ENCODE peak calls at places on chromosomes 5 and 9, in five cellular contexts. One of them, this sample, is unnamed. For H3K9me3, the result is how much of the 10 kb centered on the place peaks cover.

GRCh38 chr5:144416196-144416595 is 245.5 kb downstream of the KCTD16 start:
- DNase-seq in mesenchymal stem cell: no peak
- DNase-seq in IMR-90: no peak
- DNase-seq in H1: no peak
- DNase-seq in neuronal stem cell: no peak
- DNase-seq in this sample: no peak

GRCh38 chr9:37972346-37972745 is 68.4 kb upstream of the SLC25A51 start:
- DNase-seq in H1: no peak
- DNase-seq in mesenchymal stem cell: no peak
- DNase-seq in IMR-90: peak
- DNase-seq in neuronal stem cell: no peak
- DNase-seq in this sample: no peak

GRCh38 chr9:114006155-114006550 is 71.9 kb downstream of the AMBP start:
- DNase-seq in neuronal stem cell: no peak
- DNase-seq in H1: peak
- DNase-seq in IMR-90: no peak
- DNase-seq in mesenchymal stem cell: no peak
- DNase-seq in this sample: peak

GRCh38 chr9:87086111-87086510 is 138.8 kb upstream of the GAS1 start:
- DNase-seq in mesenchymal stem cell: no peak
- DNase-seq in IMR-90: no peak
- DNase-seq in H1: no peak
- DNase-seq in neuronal stem cell: no peak
- DNase-seq in this sample: no peak

GRCh38 chr9:126495411-126496180 is 118.1 kb upstream of the LMX1B start:
- DNase-seq in IMR-90: no peak
- DNase-seq in mesenchymal stem cell: no peak
- DNase-seq in neuronal stem cell: no peak
- DNase-seq in H1: no peak
- DNase-seq in this sample: no peak

GRCh38 chr5:42951847-42952411 is 88.2 kb downstream of the ANXA2R start:
- DNase-seq in mesenchymal stem cell: no peak
- DNase-seq in H1: no peak
- DNase-seq in neuronal stem cell: no peak
- DNase-seq in IMR-90: peak
- DNase-seq in this sample: no peak

GRCh38 chr5:35218981-35219380 is 11.3 kb downstream of the PRLR start:
- DNase-seq in H1: no peak
- DNase-seq in IMR-90: no peak
- DNase-seq in neuronal stem cell: no peak
- DNase-seq in mesenchymal stem cell: no peak
- DNase-seq in this sample: no peak

GRCh38 chr5:154858972-154859950 is 834 bp downstream of the CNOT8 start:
- DNase-seq in IMR-90: no peak
- DNase-seq in mesenchymal stem cell: peak
- DNase-seq in neuronal stem cell: peak
- DNase-seq in H1: no peak
- DNase-seq in this sample: no peak

GRCh38 chr5:157821822-157822622 is 36.9 kb downstream of the CLINT1 start:
- DNase-seq in neuronal stem cell: no peak
- DNase-seq in H1: no peak
- DNase-seq in mesenchymal stem cell: peak
- DNase-seq in IMR-90: peak
- DNase-seq in this sample: no peak

GRCh38 chr9:127347831-127348699 is 48.9 kb upstream of the SLC2A8 start:
- DNase-seq in neuronal stem cell: no peak
- DNase-seq in IMR-90: peak
- DNase-seq in mesenchymal stem cell: peak
- DNase-seq in H1: no peak
- DNase-seq in this sample: no peak

GRCh38 chr9:124939944-124940343 is 939 bp downstream of the GOLGA1 start:
- DNase-seq in neuronal stem cell: no peak
- DNase-seq in IMR-90: no peak
- DNase-seq in mesenchymal stem cell: no peak
- DNase-seq in H1: no peak
- DNase-seq in this sample: no peak

GRCh38 chr9:22136446-22137140 is 127.5 kb upstream of the CDKN2B start:
- DNase-seq in mesenchymal stem cell: peak
- DNase-seq in IMR-90: peak
- DNase-seq in neuronal stem cell: no peak
- DNase-seq in H1: no peak
- DNase-seq in this sample: no peak

GRCh38 chr5:148443998-148444397 is 60.2 kb downstream of the FBXO38 start:
- DNase-seq in mesenchymal stem cell: peak
- DNase-seq in IMR-90: peak
- DNase-seq in neuronal stem cell: peak
- DNase-seq in H1: no peak
- DNase-seq in this sample: no peak

GRCh38 chr9:93038918-93039317 is 19.6 kb upstream of the SUSD3 start:
- DNase-seq in neuronal stem cell: no peak
- DNase-seq in H1: no peak
- DNase-seq in IMR-90: no peak
- DNase-seq in mesenchymal stem cell: no peak
- DNase-seq in this sample: no peak

GRCh38 chr5:16061163-16061562 is 118.4 kb downstream of the MARCHF11 start:
- DNase-seq in mesenchymal stem cell: no peak
- DNase-seq in H1: no peak
- DNase-seq in neuronal stem cell: peak
- DNase-seq in IMR-90: no peak
- DNase-seq in this sample: no peak

GRCh38 chr5:67648201-67648671 is 451.6 kb upstream of the CD180 start:
- DNase-seq in mesenchymal stem cell: no peak
- DNase-seq in IMR-90: no peak
- DNase-seq in H1: no peak
- DNase-seq in neuronal stem cell: no peak
- DNase-seq in this sample: no peak

GRCh38 chr5:378301-378891 is 56.9 kb downstream of the AHRR start:
- DNase-seq in IMR-90: peak
- DNase-seq in mesenchymal stem cell: peak
- DNase-seq in neuronal stem cell: no peak
- DNase-seq in H1: peak
- DNase-seq in this sample: peak

GRCh38 chr5:112418412-112419049 is 546 bp downstream of the EPB41L4A start:
- DNase-seq in IMR-90: no peak
- DNase-seq in mesenchymal stem cell: peak
- DNase-seq in neuronal stem cell: peak
- DNase-seq in H1: no peak
- DNase-seq in this sample: peak

GRCh38 chr5:15547440-15547839 is 47.5 kb downstream of the FBXL7 start:
- DNase-seq in mesenchymal stem cell: no peak
- DNase-seq in IMR-90: no peak
- DNase-seq in neuronal stem cell: no peak
- DNase-seq in H1: no peak
- DNase-seq in this sample: no peak

GRCh38 chr5:155193018-155193417 is 179.5 kb downstream of the KIF4B start:
- DNase-seq in mesenchymal stem cell: no peak
- DNase-seq in IMR-90: no peak
- DNase-seq in neuronal stem cell: no peak
- DNase-seq in H1: no peak
- DNase-seq in this sample: peak

GRCh38 chr5:139014726-139015125 is 139.6 kb upstream of the LRRTM2 start:
- DNase-seq in IMR-90: peak
- DNase-seq in mesenchymal stem cell: peak
- DNase-seq in neuronal stem cell: no peak
- DNase-seq in H1: no peak
- DNase-seq in this sample: no peak

GRCh38 chr9:93061791-93062299 is 3.3 kb downstream of the SUSD3 start:
- DNase-seq in neuronal stem cell: no peak
- DNase-seq in H1: peak
- DNase-seq in IMR-90: no peak
- DNase-seq in mesenchymal stem cell: no peak
- DNase-seq in this sample: peak

GRCh38 chr9:35814106-35814840 is 569 bp downstream of the HINT2 start:
- DNase-seq in H1: no peak
- DNase-seq in mesenchymal stem cell: peak
- DNase-seq in IMR-90: peak
- DNase-seq in neuronal stem cell: peak
- DNase-seq in this sample: peak

GRCh38 chr9:36739538-36740116 is 166.9 kb downstream of the MELK start:
- DNase-seq in IMR-90: no peak
- DNase-seq in mesenchymal stem cell: no peak
- DNase-seq in H1: no peak
- DNase-seq in neuronal stem cell: no peak
- DNase-seq in this sample: no peak

GRCh38 chr9:133777871-133778270 is 39.7 kb upstream of the SARDH start:
- DNase-seq in H1: no peak
- DNase-seq in mesenchymal stem cell: no peak
- DNase-seq in IMR-90: no peak
- DNase-seq in neuronal stem cell: no peak
- DNase-seq in this sample: no peak

GRCh38 chr5:14066326-14066725 is 76.8 kb upstream of the TRIO start:
- DNase-seq in H1: no peak
- DNase-seq in mesenchymal stem cell: no peak
- DNase-seq in neuronal stem cell: no peak
- DNase-seq in IMR-90: no peak
- DNase-seq in this sample: no peak

GRCh38 chr5:68229416-68229815 is 13.9 kb downstream of the PIK3R1 start:
- DNase-seq in IMR-90: no peak
- DNase-seq in mesenchymal stem cell: no peak
- DNase-seq in H1: no peak
- DNase-seq in neuronal stem cell: no peak
- DNase-seq in this sample: no peak

GRCh38 chr5:141343242-141343952 is at the start of gene PCDHGA3:
- DNase-seq in neuronal stem cell: no peak
- DNase-seq in mesenchymal stem cell: no peak
- DNase-seq in IMR-90: peak
- DNase-seq in H1: no peak
- DNase-seq in this sample: no peak

GRCh38 chr9:68462004-68462775 is 78.5 kb downstream of the TMEM252 start:
- DNase-seq in H1: no peak
- DNase-seq in IMR-90: no peak
- DNase-seq in neuronal stem cell: peak
- DNase-seq in mesenchymal stem cell: no peak
- DNase-seq in this sample: no peak

GRCh38 chr5:168073991-168074800 is 217.2 kb upstream of the WWC1 start:
- DNase-seq in H1: no peak
- DNase-seq in neuronal stem cell: no peak
- DNase-seq in IMR-90: no peak
- DNase-seq in mesenchymal stem cell: no peak
- DNase-seq in this sample: no peak

GRCh38 chr9:129109952-129110739 is 447 bp downstream of the CRAT start:
- DNase-seq in IMR-90: peak
- DNase-seq in H1: peak
- DNase-seq in mesenchymal stem cell: peak
- DNase-seq in neuronal stem cell: peak
- DNase-seq in this sample: no peak
- H3K18ac ChIP-seq in IMR-90: peak
- H3K18ac ChIP-seq in H1: no peak
- H3K18ac ChIP-seq in mesenchymal stem cell: peak
- H3K18ac ChIP-seq in neuronal stem cell: peak
- H3K18ac ChIP-seq in this sample: no peak

GRCh38 chr9:34456746-34457145 is 1.6 kb downstream of the FAM219A start:
- DNase-seq in IMR-90: no peak
- DNase-seq in mesenchymal stem cell: no peak
- DNase-seq in neuronal stem cell: no peak
- DNase-seq in H1: no peak
- DNase-seq in this sample: no peak
- H4K8ac ChIP-seq in IMR-90: peak
- H4K8ac ChIP-seq in mesenchymal stem cell: peak
- H4K8ac ChIP-seq in neuronal stem cell: no peak
- H4K8ac ChIP-seq in H1: peak
- H4K8ac ChIP-seq in this sample: no peak

DNA sequence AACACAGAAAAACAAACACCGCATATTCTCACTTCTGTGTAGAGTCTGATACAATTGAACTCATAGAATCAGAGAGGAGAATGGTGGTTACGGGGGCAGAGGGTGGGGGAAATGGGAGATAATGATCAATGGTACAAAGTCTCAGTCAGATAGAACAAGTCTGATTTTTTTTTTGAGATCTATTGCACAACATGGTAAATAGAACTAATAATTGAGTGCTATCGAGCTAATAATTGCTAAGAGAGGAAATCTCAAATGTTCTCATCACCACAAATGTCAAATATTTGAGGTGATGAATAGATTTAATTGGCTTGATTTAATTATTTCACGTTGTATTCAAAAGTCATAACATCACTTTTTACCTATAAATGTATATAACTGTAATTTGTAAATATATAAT is 121.0 kb upstream of the SPIN1 start:
- DNase-seq in mesenchymal stem cell: no peak
- DNase-seq in H1: no peak
- DNase-seq in neuronal stem cell: no peak
- DNase-seq in IMR-90: no peak
- DNase-seq in this sample: no peak
- H3K9me3 ChIP-seq in mesenchymal stem cell: under half
- H3K9me3 ChIP-seq in H1: under half
- H3K9me3 ChIP-seq in neuronal stem cell: under half
- H3K9me3 ChIP-seq in IMR-90: under half
- H3K9me3 ChIP-seq in this sample: under half

DNA sequence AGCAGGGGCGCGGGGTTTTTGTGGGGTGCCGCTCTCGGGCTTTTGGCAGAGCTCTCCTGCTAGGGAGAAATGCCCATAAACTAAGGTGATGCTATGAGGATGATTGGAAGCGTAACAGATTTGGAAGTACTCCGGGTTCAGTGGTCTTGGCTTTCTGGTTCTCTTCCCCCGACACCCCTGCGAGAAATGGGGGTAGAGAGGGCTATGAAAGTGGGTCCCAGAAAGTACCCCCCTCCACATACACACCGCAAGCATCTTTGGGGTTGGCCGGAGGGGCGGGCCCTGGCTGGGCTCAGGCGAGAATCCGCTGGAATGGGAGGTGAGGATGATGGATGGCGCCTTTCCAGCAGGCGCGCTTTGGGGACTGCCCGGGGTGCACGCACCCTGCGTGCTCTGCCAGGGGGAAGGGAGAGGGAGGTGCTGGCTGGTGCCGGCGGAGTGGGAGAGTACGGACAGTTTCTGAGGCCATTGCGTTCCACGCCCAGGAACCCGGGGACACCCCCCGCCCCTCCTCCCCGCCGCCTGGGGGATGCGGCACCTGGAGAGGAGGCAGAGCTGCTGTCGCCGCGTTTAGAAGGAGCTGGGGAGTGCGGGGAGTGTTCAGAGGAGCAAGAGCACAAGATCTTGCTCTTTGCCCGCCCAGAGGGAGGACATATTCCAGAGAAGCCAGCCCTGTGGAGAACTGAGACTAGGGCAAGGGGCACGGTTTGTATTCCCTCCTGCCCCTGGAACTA is 1.9 kb downstream of the PCSK5 start:
- DNase-seq in IMR-90: no peak
- DNase-seq in neuronal stem cell: no peak
- DNase-seq in mesenchymal stem cell: peak
- DNase-seq in H1: peak
- DNase-seq in this sample: peak
- H3K18ac ChIP-seq in IMR-90: no peak
- H3K18ac ChIP-seq in neuronal stem cell: peak
- H3K18ac ChIP-seq in mesenchymal stem cell: peak
- H3K18ac ChIP-seq in H1: peak
- H3K18ac ChIP-seq in this sample: no peak